ENCODE peak calls at places on chromosomes 12 and 14, in seven cellular contexts. K is spleen, S is IMR-90, H is astrocyte of the spinal cord, R is pancreas, O is astrocyte, P is SJSA1. V is an unnamed sample.

GRCh38 chr14:99802301-99803105 is 9.3 kb downstream of the EML1 start:
- DNase-seq in K (no peak), S (peak; percentile 53), H (no peak), R (no peak), O (no peak), P (no peak), V (no peak)

GRCh38 chr12:3293446-3294161 is 197.4 kb upstream of the PRMT8 start:
- DNase-seq in K (no peak), S (peak; percentile 55), H (no peak), R (no peak), O (peak; percentile 47), P (no peak), V (no peak)

GRCh38 chr14:73613046-73613383 is 698 bp downstream of the ACOT6 start:
- DNase-seq in K (no peak), S (no peak), H (no peak), R (no peak), O (no peak), P (no peak), V (no peak)

GRCh38 chr12:105120551-105120950 is 13.0 kb downstream of the WASHC4 start:
- DNase-seq in K (no peak), S (peak; percentile 16), H (peak; percentile 13), R (no peak), O (peak; percentile 25), P (no peak), V (no peak)

GRCh38 chr12:14907953-14908352 is 22.3 kb upstream of the MGP start:
- DNase-seq in K (no peak), S (peak; percentile 10), H (peak; percentile 18), R (no peak), O (no peak), P (no peak), V (no peak)

GRCh38 chr12:82896979-82897378 is 210.3 kb downstream of the TMTC2 start:
- DNase-seq in K (no peak), S (peak; percentile 41), H (peak; percentile 47), R (no peak), O (peak; percentile 44), P (no peak), V (peak; percentile 63)

GRCh38 chr12:6234906-6235305 is 34.7 kb downstream of the CD9 start:
- DNase-seq in K (no peak), S (no peak), H (no peak), R (no peak), O (no peak), P (no peak), V (no peak)

GRCh38 chr14:105855246-105855892 is 329.0 kb downstream of the TMEM121 start:
- DNase-seq in K (peak; percentile 79), S (no peak), H (no peak), R (no peak), O (no peak), P (peak; percentile 31), V (no peak)

GRCh38 chr12:77323778-77324415 is 258.5 kb upstream of the E2F7 start:
- DNase-seq in K (no peak), S (no peak), H (no peak), R (no peak), O (no peak), P (no peak), V (no peak)

GRCh38 chr12:5784626-5785130 is 160.4 kb downstream of the ANO2 start:
- DNase-seq in K (no peak), S (no peak), H (no peak), R (no peak), O (no peak), P (no peak), V (no peak)

GRCh38 chr14:91911474-91912032 is 35.9 kb downstream of the FBLN5 start:
- DNase-seq in K (no peak), S (peak; percentile 33), H (peak; percentile 49), R (peak; percentile 57), O (no peak), P (no peak), V (peak; percentile 43)

GRCh38 chr12:121748571-121749265 is 36.2 kb downstream of the TMEM120B start:
- DNase-seq in K (no peak), S (peak; percentile 96), H (peak; percentile 89), R (no peak), O (peak; percentile 86), P (peak; percentile 85), V (no peak)

GRCh38 chr14:35223927-35224326 is 68.3 kb upstream of the PSMA6 start:
- DNase-seq in K (no peak), S (peak; percentile 43), H (no peak), R (no peak), O (peak; percentile 10), P (no peak), V (no peak)

GRCh38 chr12:132456186-132456943 is 33.6 kb upstream of the FBRSL1 start:
- DNase-seq in K (no peak), S (no peak), H (no peak), R (no peak), O (no peak), P (no peak), V (no peak)

GRCh38 chr12:57712671-57713070 is 18.7 kb downstream of the OS9 start:
- DNase-seq in K (no peak), S (no peak), H (no peak), R (no peak), O (no peak), P (peak; percentile 82), V (no peak)

GRCh38 chr12:70213707-70214106 is 29.5 kb upstream of the CNOT2 start:
- DNase-seq in K (no peak), S (no peak), H (no peak), R (no peak), O (no peak), P (no peak), V (no peak)

GRCh38 chr12:129127771-129128170 is 274.5 kb downstream of the GLT1D1 start:
- DNase-seq in K (no peak), S (no peak), H (no peak), R (no peak), O (no peak), P (no peak), V (no peak)

GRCh38 chr12:19937161-19937560 is 431.2 kb upstream of the PDE3A start:
- DNase-seq in K (no peak), S (no peak), H (no peak), R (no peak), O (no peak), P (no peak), V (no peak)

GRCh38 chr12:6302621-6303020 is 7.9 kb upstream of the PLEKHG6 start:
- DNase-seq in K (peak; percentile 21), S (peak; percentile 48), H (no peak), R (no peak), O (no peak), P (no peak), V (no peak)

GRCh38 chr12:124490584-124491305 is 76.7 kb downstream of the NCOR2 start:
- DNase-seq in K (no peak), S (no peak), H (no peak), R (peak; percentile 93), O (no peak), P (no peak), V (peak; percentile 96)

GRCh38 chr12:18643673-18644072 is 94.1 kb downstream of the PLCZ1 start:
- DNase-seq in K (no peak), S (peak; percentile 86), H (peak; percentile 42), R (no peak), O (peak; percentile 61), P (no peak), V (no peak)

GRCh38 chr14:20305265-20306078 is at the start of gene TTC5:
- DNase-seq in K (peak; percentile 94), S (peak; percentile 89), H (peak; percentile 94), R (peak; percentile 77), O (peak; percentile 80), P (peak; percentile 73), V (peak; percentile 85)

GRCh38 chr12:22046090-22046967 is at the start of gene CMAS:
- DNase-seq in K (peak; percentile 94), S (peak; percentile 54), H (peak; percentile 57), R (peak; percentile 80), O (peak; percentile 52), P (peak; percentile 77), V (peak; percentile 82)

GRCh38 chr12:106246891-106247730 is 709 bp downstream of the CKAP4 start:
- DNase-seq in K (peak; percentile 92), S (peak; percentile 61), H (peak; percentile 72), R (peak; percentile 67), O (no peak), P (peak; percentile 70), V (peak; percentile 75)

GRCh38 chr12:120290541-120291312 is 976 bp downstream of the RNU4-2 start:
- DNase-seq in K (no peak), S (no peak), H (no peak), R (peak; percentile 64), O (peak; percentile 8), P (peak; percentile 70), V (peak; percentile 42)

GRCh38 chr12:85872497-85873091 is 1.5 kb upstream of the NTS start:
- DNase-seq in K (no peak), S (peak; percentile 64), H (peak; percentile 71), R (no peak), O (peak; percentile 37), P (no peak), V (no peak)

GRCh38 chr14:37150414-37150813 is 22.0 kb downstream of the SLC25A21 start:
- DNase-seq in K (no peak), S (peak; percentile 58), H (peak; percentile 65), R (no peak), O (peak; percentile 16), P (no peak), V (no peak)

GRCh38 chr12:5242440-5242839 is 189.5 kb upstream of the NTF3 start:
- DNase-seq in K (no peak), S (no peak), H (no peak), R (no peak), O (no peak), P (no peak), V (no peak)

GRCh38 chr14:105059917-105060565 is 5.2 kb downstream of the GPR132 start:
- DNase-seq in K (peak; percentile 82), S (no peak), H (no peak), R (no peak), O (no peak), P (no peak), V (no peak)

GRCh38 chr12:109153711-109154434 is 37.5 kb downstream of the ACACB start:
- DNase-seq in K (peak; percentile 78), S (no peak), H (no peak), R (peak; percentile 34), O (no peak), P (no peak), V (peak; percentile 24)
- H3K4me3 ChIP-seq in K (peak overlapping the region; percentile 80), S (peak overlapping the region; percentile 46), H (peak overlapping the region; percentile 53), R (peak overlapping the region; percentile 57), O (peak overlapping the region; percentile 59), P (peak overlapping the region; percentile 48), V (peak overlapping the region; percentile 80)

DNA sequence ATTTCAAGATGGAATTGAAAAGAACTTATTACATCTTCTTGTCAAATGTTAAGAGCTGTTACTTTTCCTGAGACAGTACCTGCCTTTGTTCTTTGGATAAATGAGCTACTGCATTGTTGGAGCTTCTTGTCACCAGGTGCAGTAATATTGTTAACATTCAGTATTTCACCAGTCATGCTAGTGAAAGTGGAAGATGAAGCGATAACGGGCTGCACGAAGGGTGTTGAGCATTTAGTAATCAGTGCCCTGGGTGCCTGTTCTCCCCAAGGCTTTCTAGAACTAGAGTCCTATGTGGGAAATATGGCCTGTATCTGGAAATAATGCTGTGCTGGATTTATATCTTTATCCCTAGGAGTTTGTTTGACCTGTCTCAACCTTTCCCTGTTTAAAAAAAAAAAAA is 83.2 kb downstream of the PPP2R5C start:
- DNase-seq in K (no peak), S (no peak), H (no peak), R (no peak), O (no peak), P (no peak), V (no peak)
- H3K4me3 ChIP-seq in K (no peak overlapping the region), S (no peak overlapping the region), H (no peak overlapping the region), R (no peak overlapping the region), O (no peak overlapping the region), P (no peak overlapping the region), V (no peak overlapping the region)

GRCh38 chr14:29637406-29637805 is 290.2 kb downstream of the PRKD1 start:
- DNase-seq in K (no peak), S (peak; percentile 64), H (peak; percentile 85), R (peak; percentile 88), O (peak; percentile 71), P (no peak), V (peak; percentile 83)
- H3K4me3 ChIP-seq in K (no peak overlapping the region), S (no peak overlapping the region), H (no peak overlapping the region), R (no peak overlapping the region), O (no peak overlapping the region), P (no peak overlapping the region), V (no peak overlapping the region)

GRCh38 chr12:12929696-12930095 is 22.3 kb downstream of the GPRC5D start:
- DNase-seq in K (no peak), S (no peak), H (no peak), R (no peak), O (no peak), P (no peak), V (no peak)
- H3K4me3 ChIP-seq in K (no peak overlapping the region), S (no peak overlapping the region), H (no peak overlapping the region), R (no peak overlapping the region), O (no peak overlapping the region), P (no peak overlapping the region), V (no peak overlapping the region)

V was measured in stomach.